ENCODE peak calls at places on chromosomes 2 and 18, in six cellular contexts. One of them, this sample, is unnamed.

GRCh38 chr18:59395226-59396175 is 36.4 kb upstream of the LMAN1 start:
- DNase-seq in CD4-positive, CD25-positive, alpha-beta regulatory T cell: no peak
- DNase-seq in fibroblast of lung: no peak
- DNase-seq in endodermal cell: no peak
- DNase-seq in esophagus squamous epithelium: no peak
- DNase-seq in HCT116: no peak
- DNase-seq in this sample: no peak

GRCh38 chr2:30366199-30366691 is 80.8 kb upstream of the LCLAT1 start:
- DNase-seq in CD4-positive, CD25-positive, alpha-beta regulatory T cell: no peak
- DNase-seq in fibroblast of lung: peak; percentile 18
- DNase-seq in endodermal cell: no peak
- DNase-seq in esophagus squamous epithelium: no peak
- DNase-seq in HCT116: no peak
- DNase-seq in this sample: peak; percentile 29

GRCh38 chr2:98487806-98488189 is 43.1 kb downstream of the INPP4A start:
- DNase-seq in CD4-positive, CD25-positive, alpha-beta regulatory T cell: no peak
- DNase-seq in fibroblast of lung: peak; percentile 21
- DNase-seq in endodermal cell: no peak
- DNase-seq in esophagus squamous epithelium: no peak
- DNase-seq in HCT116: peak; percentile 39
- DNase-seq in this sample: peak; percentile 34

GRCh38 chr2:127153691-127154158 is 46.8 kb upstream of the BIN1 start:
- DNase-seq in CD4-positive, CD25-positive, alpha-beta regulatory T cell: no peak
- DNase-seq in fibroblast of lung: peak; percentile 88
- DNase-seq in endodermal cell: no peak
- DNase-seq in esophagus squamous epithelium: no peak
- DNase-seq in HCT116: no peak
- DNase-seq in this sample: no peak

GRCh38 chr2:15912203-15912602 is 28.1 kb upstream of the MYCN start:
- DNase-seq in CD4-positive, CD25-positive, alpha-beta regulatory T cell: no peak
- DNase-seq in fibroblast of lung: peak; percentile 28
- DNase-seq in endodermal cell: peak; percentile 28
- DNase-seq in esophagus squamous epithelium: no peak
- DNase-seq in HCT116: no peak
- DNase-seq in this sample: peak; percentile 99

GRCh38 chr18:22164337-22165048 is 4.9 kb upstream of the GATA6 start:
- DNase-seq in CD4-positive, CD25-positive, alpha-beta regulatory T cell: no peak
- DNase-seq in fibroblast of lung: no peak
- DNase-seq in endodermal cell: peak; percentile 51
- DNase-seq in esophagus squamous epithelium: no peak
- DNase-seq in HCT116: no peak
- DNase-seq in this sample: no peak

GRCh38 chr2:61377046-61377445 is 93.8 kb downstream of the USP34 start:
- DNase-seq in CD4-positive, CD25-positive, alpha-beta regulatory T cell: no peak
- DNase-seq in fibroblast of lung: no peak
- DNase-seq in endodermal cell: no peak
- DNase-seq in esophagus squamous epithelium: no peak
- DNase-seq in HCT116: no peak
- DNase-seq in this sample: peak; percentile 42

GRCh38 chr2:120441744-120442471 is 96.0 kb downstream of the INHBB start:
- DNase-seq in CD4-positive, CD25-positive, alpha-beta regulatory T cell: no peak
- DNase-seq in fibroblast of lung: peak; percentile 18
- DNase-seq in endodermal cell: peak; percentile 87
- DNase-seq in esophagus squamous epithelium: no peak
- DNase-seq in HCT116: no peak
- DNase-seq in this sample: no peak

GRCh38 chr18:48932462-48932818 is 18.3 kb downstream of the SMAD7 start:
- DNase-seq in CD4-positive, CD25-positive, alpha-beta regulatory T cell: no peak
- DNase-seq in fibroblast of lung: no peak
- DNase-seq in endodermal cell: no peak
- DNase-seq in esophagus squamous epithelium: no peak
- DNase-seq in HCT116: no peak
- DNase-seq in this sample: no peak

GRCh38 chr2:43221660-43222471 is 4.5 kb downstream of the ZFP36L2 start:
- DNase-seq in CD4-positive, CD25-positive, alpha-beta regulatory T cell: peak; percentile 49
- DNase-seq in fibroblast of lung: peak; percentile 99
- DNase-seq in endodermal cell: peak; percentile 97
- DNase-seq in esophagus squamous epithelium: peak; percentile 35
- DNase-seq in HCT116: peak; percentile 64
- DNase-seq in this sample: peak; percentile 98

GRCh38 chr2:109269956-109270757 is 141.2 kb downstream of the SH3RF3 start:
- DNase-seq in CD4-positive, CD25-positive, alpha-beta regulatory T cell: no peak
- DNase-seq in fibroblast of lung: no peak
- DNase-seq in endodermal cell: no peak
- DNase-seq in esophagus squamous epithelium: no peak
- DNase-seq in HCT116: no peak
- DNase-seq in this sample: no peak

GRCh38 chr2:234373791-234374508 is 122.9 kb downstream of the ARL4C start:
- DNase-seq in CD4-positive, CD25-positive, alpha-beta regulatory T cell: no peak
- DNase-seq in fibroblast of lung: no peak
- DNase-seq in endodermal cell: no peak
- DNase-seq in esophagus squamous epithelium: no peak
- DNase-seq in HCT116: no peak
- DNase-seq in this sample: no peak

GRCh38 chr2:38619458-38620164 is 16.9 kb upstream of the HNRNPLL start:
- DNase-seq in CD4-positive, CD25-positive, alpha-beta regulatory T cell: no peak
- DNase-seq in fibroblast of lung: peak; percentile 49
- DNase-seq in endodermal cell: no peak
- DNase-seq in esophagus squamous epithelium: no peak
- DNase-seq in HCT116: no peak
- DNase-seq in this sample: no peak

GRCh38 chr2:161136696-161137324 is 23.4 kb upstream of the TANK start:
- DNase-seq in CD4-positive, CD25-positive, alpha-beta regulatory T cell: peak; percentile 49
- DNase-seq in fibroblast of lung: no peak
- DNase-seq in endodermal cell: no peak
- DNase-seq in esophagus squamous epithelium: no peak
- DNase-seq in HCT116: peak; percentile 44
- DNase-seq in this sample: no peak

GRCh38 chr2:232331071-232331470 is 47.5 kb upstream of the ALPP start:
- DNase-seq in CD4-positive, CD25-positive, alpha-beta regulatory T cell: no peak
- DNase-seq in fibroblast of lung: peak; percentile 39
- DNase-seq in endodermal cell: no peak
- DNase-seq in esophagus squamous epithelium: no peak
- DNase-seq in HCT116: no peak
- DNase-seq in this sample: peak; percentile 84

GRCh38 chr2:163681765-163682164 is 54.0 kb downstream of the FIGN start:
- DNase-seq in CD4-positive, CD25-positive, alpha-beta regulatory T cell: no peak
- DNase-seq in fibroblast of lung: peak; percentile 70
- DNase-seq in endodermal cell: no peak
- DNase-seq in esophagus squamous epithelium: no peak
- DNase-seq in HCT116: no peak
- DNase-seq in this sample: no peak

GRCh38 chr18:25743661-25744151 is 346.7 kb downstream of the SS18 start:
- DNase-seq in CD4-positive, CD25-positive, alpha-beta regulatory T cell: no peak
- DNase-seq in fibroblast of lung: no peak
- DNase-seq in endodermal cell: peak; percentile 95
- DNase-seq in esophagus squamous epithelium: no peak
- DNase-seq in HCT116: no peak
- DNase-seq in this sample: peak; percentile 17

GRCh38 chr2:224222976-224223375 is 178.9 kb downstream of the FAM124B start:
- DNase-seq in CD4-positive, CD25-positive, alpha-beta regulatory T cell: no peak
- DNase-seq in fibroblast of lung: no peak
- DNase-seq in endodermal cell: no peak
- DNase-seq in esophagus squamous epithelium: no peak
- DNase-seq in HCT116: no peak
- DNase-seq in this sample: no peak

GRCh38 chr2:184835081-184835728 is 236.9 kb downstream of the ZNF804A start:
- DNase-seq in CD4-positive, CD25-positive, alpha-beta regulatory T cell: no peak
- DNase-seq in fibroblast of lung: peak; percentile 2
- DNase-seq in endodermal cell: peak; percentile 48
- DNase-seq in esophagus squamous epithelium: no peak
- DNase-seq in HCT116: no peak
- DNase-seq in this sample: peak; percentile 20

GRCh38 chr18:48693625-48694262 is 154.9 kb downstream of the CTIF start:
- DNase-seq in CD4-positive, CD25-positive, alpha-beta regulatory T cell: no peak
- DNase-seq in fibroblast of lung: peak; percentile 73
- DNase-seq in endodermal cell: no peak
- DNase-seq in esophagus squamous epithelium: no peak
- DNase-seq in HCT116: no peak
- DNase-seq in this sample: peak; percentile 10

DNA sequence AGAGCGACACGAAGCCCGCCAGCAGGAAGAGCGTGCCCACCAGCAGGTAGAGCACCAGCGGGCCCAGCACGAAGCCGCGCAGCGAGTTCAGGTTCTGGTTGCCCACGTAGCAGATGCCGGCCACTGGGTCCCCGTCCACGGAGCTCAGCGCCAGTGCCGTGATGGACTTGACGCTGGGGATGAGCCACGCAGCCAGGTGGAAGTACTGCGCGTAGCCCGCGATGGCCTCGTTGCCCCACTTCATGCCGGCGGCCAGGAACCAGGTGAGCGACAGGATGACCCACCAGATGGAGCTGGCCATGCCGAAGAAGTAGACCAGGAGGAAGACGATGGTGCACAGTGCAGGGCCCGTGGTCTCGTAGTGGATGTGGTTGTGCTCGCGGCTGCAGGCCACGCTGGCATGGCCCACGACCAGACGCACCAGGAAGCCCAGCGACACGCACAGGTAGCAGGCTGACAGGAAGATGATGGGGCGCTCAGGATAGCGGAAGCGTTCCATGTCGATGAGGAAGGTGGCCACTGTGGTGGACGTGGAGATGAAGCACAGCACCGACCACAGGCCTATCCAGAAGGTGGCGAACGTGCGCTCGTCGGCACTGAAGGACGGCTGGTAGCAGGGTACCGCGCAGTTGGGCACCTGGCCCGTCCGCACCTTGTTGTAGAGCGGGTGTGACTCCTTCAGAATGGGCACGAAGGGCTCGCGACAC is 2.1 kb downstream of the FZD5 start:
- DNase-seq in CD4-positive, CD25-positive, alpha-beta regulatory T cell: no peak
- DNase-seq in fibroblast of lung: peak; percentile 18
- DNase-seq in endodermal cell: peak; percentile 87
- DNase-seq in esophagus squamous epithelium: no peak
- DNase-seq in HCT116: no peak
- DNase-seq in this sample: no peak
- H3K4me1 ChIP-seq in CD4-positive, CD25-positive, alpha-beta regulatory T cell: peaks cover 44% of the 10 kb centered on the region
- H3K4me1 ChIP-seq in fibroblast of lung: no peaks in the 10 kb centered on the region
- H3K4me1 ChIP-seq in endodermal cell: peaks cover 4% of the 10 kb centered on the region
- H3K4me1 ChIP-seq in esophagus squamous epithelium: peaks cover 17% of the 10 kb centered on the region
- H3K4me1 ChIP-seq in HCT116: peaks cover 16% of the 10 kb centered on the region
- H3K4me1 ChIP-seq in this sample: no peaks in the 10 kb centered on the region

GRCh38 chr2:45007961-45008295 is 1.3 kb downstream of the SIX2 start:
- DNase-seq in CD4-positive, CD25-positive, alpha-beta regulatory T cell: no peak
- DNase-seq in fibroblast of lung: no peak
- DNase-seq in endodermal cell: no peak
- DNase-seq in esophagus squamous epithelium: no peak
- DNase-seq in HCT116: no peak
- DNase-seq in this sample: no peak
- H3K9me3 ChIP-seq in CD4-positive, CD25-positive, alpha-beta regulatory T cell: no peaks in the 10 kb centered on the region
- H3K9me3 ChIP-seq in fibroblast of lung: no peaks in the 10 kb centered on the region
- H3K9me3 ChIP-seq in endodermal cell: no peaks in the 10 kb centered on the region
- H3K9me3 ChIP-seq in esophagus squamous epithelium: no peaks in the 10 kb centered on the region
- H3K9me3 ChIP-seq in HCT116: no peaks in the 10 kb centered on the region
- H3K9me3 ChIP-seq in this sample: no peaks in the 10 kb centered on the region

GRCh38 chr2:45937990-45938389 is 286.5 kb downstream of the PRKCE start:
- DNase-seq in CD4-positive, CD25-positive, alpha-beta regulatory T cell: no peak
- DNase-seq in fibroblast of lung: no peak
- DNase-seq in endodermal cell: peak; percentile 21
- DNase-seq in esophagus squamous epithelium: no peak
- DNase-seq in HCT116: no peak
- DNase-seq in this sample: no peak

GRCh38 chr2:45941758-45942738 is 290.6 kb downstream of the PRKCE start:
- DNase-seq in CD4-positive, CD25-positive, alpha-beta regulatory T cell: no peak
- DNase-seq in fibroblast of lung: peak; percentile 64
- DNase-seq in endodermal cell: no peak
- DNase-seq in esophagus squamous epithelium: no peak
- DNase-seq in HCT116: no peak
- DNase-seq in this sample: no peak

GRCh38 chr2:45935791-45936622 is 284.5 kb downstream of the PRKCE start:
- DNase-seq in CD4-positive, CD25-positive, alpha-beta regulatory T cell: no peak
- DNase-seq in fibroblast of lung: peak; percentile 97
- DNase-seq in endodermal cell: peak; percentile 94
- DNase-seq in esophagus squamous epithelium: peak; percentile 37
- DNase-seq in HCT116: peak; percentile 97
- DNase-seq in this sample: peak; percentile 95

GRCh38 chr2:45936623-45936979 is 285.1 kb downstream of the PRKCE start:
- DNase-seq in CD4-positive, CD25-positive, alpha-beta regulatory T cell: no peak
- DNase-seq in fibroblast of lung: no peak
- DNase-seq in endodermal cell: no peak
- DNase-seq in esophagus squamous epithelium: no peak
- DNase-seq in HCT116: no peak
- DNase-seq in this sample: no peak

GRCh38 chr2:45938649-45939511 is 287.4 kb downstream of the PRKCE start:
- DNase-seq in CD4-positive, CD25-positive, alpha-beta regulatory T cell: no peak
- DNase-seq in fibroblast of lung: peak; percentile 100
- DNase-seq in endodermal cell: peak; percentile 68
- DNase-seq in esophagus squamous epithelium: no peak
- DNase-seq in HCT116: peak; percentile 92
- DNase-seq in this sample: peak; percentile 94
- H3K4me1 ChIP-seq in CD4-positive, CD25-positive, alpha-beta regulatory T cell: no peaks in the 10 kb centered on the region
- H3K4me1 ChIP-seq in fibroblast of lung: peaks cover 29% of the 10 kb centered on the region
- H3K4me1 ChIP-seq in endodermal cell: peaks cover 2% of the 10 kb centered on the region
- H3K4me1 ChIP-seq in esophagus squamous epithelium: peaks cover 13% of the 10 kb centered on the region
- H3K4me1 ChIP-seq in HCT116: peaks cover 81% of the 10 kb centered on the region
- H3K4me1 ChIP-seq in this sample: peaks cover 29% of the 10 kb centered on the region

GRCh38 chr2:239929504-239929903 is 95.6 kb downstream of the NDUFA10 start:
- DNase-seq in CD4-positive, CD25-positive, alpha-beta regulatory T cell: no peak
- DNase-seq in fibroblast of lung: no peak
- DNase-seq in endodermal cell: peak; percentile 36
- DNase-seq in esophagus squamous epithelium: no peak
- DNase-seq in HCT116: no peak
- DNase-seq in this sample: no peak

GRCh38 chr2:239927424-239927981 is 97.6 kb downstream of the NDUFA10 start:
- DNase-seq in CD4-positive, CD25-positive, alpha-beta regulatory T cell: peak; percentile 58
- DNase-seq in fibroblast of lung: peak; percentile 75
- DNase-seq in endodermal cell: peak; percentile 48
- DNase-seq in esophagus squamous epithelium: no peak
- DNase-seq in HCT116: peak; percentile 58
- DNase-seq in this sample: peak; percentile 78

GRCh38 chr2:239930378-239930777 is 94.8 kb downstream of the NDUFA10 start:
- DNase-seq in CD4-positive, CD25-positive, alpha-beta regulatory T cell: no peak
- DNase-seq in fibroblast of lung: no peak
- DNase-seq in endodermal cell: peak; percentile 28
- DNase-seq in esophagus squamous epithelium: no peak
- DNase-seq in HCT116: no peak
- DNase-seq in this sample: peak; percentile 1

GRCh38 chr2:239928457-239929350 is 96.4 kb downstream of the NDUFA10 start:
- DNase-seq in CD4-positive, CD25-positive, alpha-beta regulatory T cell: no peak
- DNase-seq in fibroblast of lung: no peak
- DNase-seq in endodermal cell: peak; percentile 64
- DNase-seq in esophagus squamous epithelium: no peak
- DNase-seq in HCT116: no peak
- DNase-seq in this sample: peak; percentile 4

DNA sequence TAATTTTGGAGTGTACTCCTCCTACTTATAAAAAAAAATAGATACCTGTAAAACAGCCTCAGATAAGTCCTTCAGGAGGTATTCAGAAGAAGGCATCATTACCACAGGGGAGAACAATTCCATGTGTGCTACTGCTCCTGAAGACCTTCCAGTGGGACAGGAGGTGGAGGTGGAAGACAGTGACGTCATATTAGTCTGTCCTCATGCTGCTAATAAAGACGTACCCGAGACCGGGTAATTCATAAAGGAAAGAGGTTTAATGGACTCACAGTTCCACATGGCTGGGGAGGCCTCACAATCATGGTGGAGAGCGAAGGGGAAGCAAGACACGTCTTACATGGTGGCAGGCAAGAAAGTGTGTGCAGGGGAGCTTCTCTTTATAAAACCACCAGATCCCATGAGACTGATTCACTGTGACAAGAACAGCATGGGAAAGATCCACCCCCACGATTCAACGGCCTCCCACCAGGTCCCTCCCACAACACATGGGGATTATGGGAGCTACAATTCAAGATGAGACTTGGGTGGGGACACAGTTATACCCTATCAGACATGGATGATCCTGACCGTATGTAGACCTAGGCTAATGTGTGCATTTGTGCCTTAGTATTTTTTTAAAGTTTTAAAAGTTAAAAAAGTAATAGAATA is 98.4 kb downstream of the NDUFA10 start:
- DNase-seq in CD4-positive, CD25-positive, alpha-beta regulatory T cell: no peak
- DNase-seq in fibroblast of lung: no peak
- DNase-seq in endodermal cell: no peak
- DNase-seq in esophagus squamous epithelium: no peak
- DNase-seq in HCT116: no peak
- DNase-seq in this sample: peak; percentile 35
- H3K9me3 ChIP-seq in CD4-positive, CD25-positive, alpha-beta regulatory T cell: no peaks in the 10 kb centered on the region
- H3K9me3 ChIP-seq in fibroblast of lung: no peaks in the 10 kb centered on the region
- H3K9me3 ChIP-seq in endodermal cell: no peaks in the 10 kb centered on the region
- H3K9me3 ChIP-seq in esophagus squamous epithelium: no peaks in the 10 kb centered on the region
- H3K9me3 ChIP-seq in HCT116: no peaks in the 10 kb centered on the region
- H3K9me3 ChIP-seq in this sample: no peaks in the 10 kb centered on the region